ENCODE peak calls at places on chromosomes 16 and 17, in nine cellular contexts. O, R, N, E, H, I, S, X and M are unnamed samples.

GRCh38 chr17:57959929-57960328 is 4.7 kb upstream of the CUEDC1 start:
- DNase-seq in O (no peak), X (no peak), S (no peak), E (no peak), N (peak), R (no peak), I (no peak), H (no peak), M (peak)

GRCh38 chr17:13995856-13996635 is 73.3 kb upstream of the COX10 start:
- DNase-seq in O (no peak), X (no peak), S (no peak), I (no peak), E (no peak), N (no peak), R (no peak), H (no peak), M (no peak)

GRCh38 chr16:88387941-88388627 is 5.3 kb downstream of the ZNF469 start:
- DNase-seq in I (no peak), X (no peak), O (peak), N (no peak), R (no peak), H (no peak), E (peak), S (peak), M (no peak)

GRCh38 chr17:50027639-50028206 is 28.2 kb upstream of the ITGA3 start:
- DNase-seq in N (no peak), R (peak), X (peak), E (peak), S (peak), O (peak), H (peak), I (no peak), M (no peak)

GRCh38 chr16:85607331-85607765 is 5.8 kb upstream of the GSE1 start:
- DNase-seq in E (peak), X (no peak), R (no peak), O (no peak), H (peak), I (no peak), N (no peak), S (no peak), M (no peak)

GRCh38 chr17:8997994-8998628 is 23.2 kb upstream of the NTN1 start:
- DNase-seq in H (peak), O (peak), N (no peak), I (peak), X (no peak), S (peak), E (peak), R (no peak), M (no peak)

GRCh38 chr17:82396601-82397435 is 21.3 kb upstream of the HEXD start:
- DNase-seq in E (no peak), S (no peak), N (no peak), R (no peak), O (no peak), X (no peak), I (no peak), H (no peak), M (no peak)

GRCh38 chr16:49856741-49857330 is 924 bp upstream of the ZNF423 start:
- DNase-seq in H (peak), S (peak), E (peak), N (peak), X (peak), I (no peak), O (peak), R (peak), M (no peak)

GRCh38 chr16:66486773-66487579 is 59.9 kb downstream of the BEAN1 start:
- DNase-seq in N (peak), I (no peak), R (peak), X (no peak), H (peak), E (no peak), S (no peak), O (no peak), M (no peak)

GRCh38 chr16:10835281-10835931 is 16.8 kb upstream of the TVP23A start:
- DNase-seq in R (no peak), I (peak), N (no peak), H (no peak), X (no peak), S (no peak), E (no peak), O (no peak), M (no peak)

GRCh38 chr17:34235389-34236028 is 19.6 kb upstream of the CCL2 start:
- DNase-seq in O (no peak), H (no peak), R (peak), I (no peak), E (peak), X (no peak), S (peak), N (no peak), M (no peak)

GRCh38 chr17:48720263-48721008 is 1.9 kb downstream of the PRAC1 start:
- DNase-seq in O (no peak), E (no peak), N (no peak), I (no peak), R (peak), X (no peak), S (no peak), H (no peak), M (no peak)

GRCh38 chr17:77393867-77394539 is 253.2 kb downstream of the SEC14L1 start:
- DNase-seq in H (no peak), I (no peak), S (no peak), O (no peak), N (no peak), E (no peak), X (no peak), R (no peak), M (no peak)

GRCh38 chr16:28478511-28479180 is 6.5 kb upstream of the NPIPB7 start:
- DNase-seq in I (no peak), E (no peak), X (no peak), R (no peak), H (no peak), S (no peak), O (no peak), N (no peak), M (no peak)

GRCh38 chr17:27578718-27579085 is 52.3 kb upstream of the LGALS9 start:
- DNase-seq in R (no peak), X (no peak), O (no peak), I (peak), N (no peak), S (no peak), E (no peak), H (no peak), M (no peak)

GRCh38 chr17:512926-513325 is 160.3 kb upstream of the RPH3AL start:
- DNase-seq in S (no peak), I (no peak), X (peak), N (no peak), R (peak), O (no peak), E (no peak), H (peak), M (no peak)

GRCh38 chr16:83365166-83365565 is 442.6 kb upstream of the HSBP1 start:
- DNase-seq in E (no peak), H (no peak), N (no peak), R (no peak), O (no peak), X (no peak), S (no peak), I (no peak), M (no peak)

GRCh38 chr16:53905028-53905427 is 201.1 kb downstream of the FTO start:
- DNase-seq in S (no peak), H (no peak), E (no peak), N (no peak), R (no peak), X (no peak), I (no peak), O (no peak), M (no peak)

GRCh38 chr17:63696381-63696961 is 3.5 kb downstream of the LIMD2 start:
- DNase-seq in R (no peak), O (peak), S (peak), N (no peak), X (no peak), H (peak), I (no peak), E (peak), M (no peak)

GRCh38 chr17:278055-279028 is 74.3 kb downstream of the RPH3AL start:
- DNase-seq in N (peak), H (no peak), O (no peak), R (no peak), S (peak), I (no peak), X (peak), E (no peak), M (no peak)

GRCh38 chr16:4544483-4544882 is 5.9 kb upstream of the CDIP1 start:
- DNase-seq in O (no peak), I (no peak), N (no peak), H (no peak), S (no peak), R (no peak), X (no peak), E (no peak), M (no peak)

GRCh38 chr16:31082368-31083045 is 6.2 kb downstream of the PRSS53 start:
- DNase-seq in N (no peak), H (no peak), I (no peak), X (no peak), E (no peak), S (no peak), O (no peak), R (peak), M (no peak)

GRCh38 chr16:85611205-85611454 is 2.0 kb upstream of the GSE1 start:
- DNase-seq in I (no peak), E (no peak), X (peak), N (no peak), S (no peak), H (no peak), O (no peak), R (no peak), M (no peak)

GRCh38 chr16:22788190-22788530 is 25.8 kb upstream of the HS3ST2 start:
- DNase-seq in R (no peak), O (no peak), H (no peak), X (no peak), S (no peak), I (no peak), N (no peak), E (no peak), M (no peak)

GRCh38 chr17:34798581-34798980 is 162.7 kb downstream of the CCT6B start:
- DNase-seq in I (no peak), R (no peak), H (no peak), X (no peak), N (no peak), S (no peak), O (no peak), E (no peak), M (no peak)

GRCh38 chr17:68462381-68463210 is 5.3 kb upstream of the WIPI1 start:
- DNase-seq in H (peak), E (peak), I (peak), X (peak), S (peak), N (no peak), R (peak), O (peak), M (no peak)

GRCh38 chr17:22233382-22233781 is 541.1 kb downstream of the KCNJ18 start:
- DNase-seq in R (no peak), O (no peak), X (no peak), N (no peak), S (no peak), E (no peak), I (no peak), H (no peak), M (no peak)

DNA sequence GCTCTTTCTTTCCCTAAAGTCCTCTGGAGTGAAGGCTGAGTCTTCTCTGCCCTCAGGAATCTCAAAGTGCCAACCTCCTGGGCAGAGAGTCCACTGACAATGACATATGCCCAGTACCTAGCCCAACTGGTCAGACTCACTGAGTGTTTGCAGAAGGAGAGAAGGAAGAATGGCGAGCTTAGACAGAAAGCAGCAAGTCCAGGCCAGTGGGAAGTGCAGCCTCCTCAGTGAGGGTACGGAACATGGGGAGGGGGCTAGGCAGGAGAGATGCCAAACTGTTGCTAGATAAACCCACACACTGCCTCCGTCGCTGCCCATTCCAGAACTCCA is 678 bp downstream of the EXOC7 start:
- DNase-seq in R (no peak), S (no peak), H (no peak), O (no peak), I (no peak), X (no peak), N (no peak), E (no peak), M (no peak)
- TF ChIP-seq EP300 in R (no peak), S (no peak), H (no peak), O (no peak), I (no peak), X (no peak), N (no peak), E (no peak), M (no peak)

DNA sequence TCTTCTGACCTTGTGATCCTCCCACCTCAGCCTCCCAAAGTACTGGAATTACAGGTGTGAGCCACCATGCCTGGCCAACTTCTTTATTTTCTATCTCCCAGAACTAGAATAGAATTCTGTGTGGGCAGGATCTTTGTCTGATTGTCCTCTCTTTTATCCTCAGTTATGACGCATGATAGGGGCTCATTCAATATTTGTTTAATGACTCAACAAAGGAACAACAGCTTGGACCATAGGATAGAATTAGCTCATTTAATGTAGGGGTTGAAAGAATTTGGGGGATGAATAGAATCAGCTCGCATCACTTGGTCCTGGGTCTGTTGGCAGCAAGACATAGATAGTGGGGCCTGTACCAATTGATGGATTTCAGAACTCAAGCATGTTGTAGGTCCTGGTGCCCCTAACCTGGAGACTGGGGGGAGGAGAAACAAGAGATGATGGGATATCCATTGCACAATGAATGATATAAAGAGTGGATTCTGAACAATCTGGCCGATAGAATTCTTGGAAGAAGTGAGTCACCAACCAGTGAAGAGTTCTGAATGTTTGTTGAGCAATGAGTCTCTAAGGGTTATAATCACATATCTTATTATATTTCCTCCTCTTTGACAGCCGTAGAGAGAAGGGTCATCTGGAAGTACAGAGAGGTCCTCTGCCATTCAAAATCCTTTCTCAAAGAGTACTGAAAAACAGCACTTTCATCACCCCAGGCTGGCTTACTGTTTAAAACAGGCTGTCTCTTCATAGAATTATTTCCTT is 250.2 kb downstream of the HS3ST4 start:
- DNase-seq in O (peak), S (no peak), H (no peak), I (no peak), X (no peak), E (no peak), R (no peak), N (no peak), M (no peak)
- TF ChIP-seq EP300 in O (no peak), S (no peak), H (no peak), I (no peak), X (no peak), E (no peak), R (no peak), N (no peak), M (no peak)

DNA sequence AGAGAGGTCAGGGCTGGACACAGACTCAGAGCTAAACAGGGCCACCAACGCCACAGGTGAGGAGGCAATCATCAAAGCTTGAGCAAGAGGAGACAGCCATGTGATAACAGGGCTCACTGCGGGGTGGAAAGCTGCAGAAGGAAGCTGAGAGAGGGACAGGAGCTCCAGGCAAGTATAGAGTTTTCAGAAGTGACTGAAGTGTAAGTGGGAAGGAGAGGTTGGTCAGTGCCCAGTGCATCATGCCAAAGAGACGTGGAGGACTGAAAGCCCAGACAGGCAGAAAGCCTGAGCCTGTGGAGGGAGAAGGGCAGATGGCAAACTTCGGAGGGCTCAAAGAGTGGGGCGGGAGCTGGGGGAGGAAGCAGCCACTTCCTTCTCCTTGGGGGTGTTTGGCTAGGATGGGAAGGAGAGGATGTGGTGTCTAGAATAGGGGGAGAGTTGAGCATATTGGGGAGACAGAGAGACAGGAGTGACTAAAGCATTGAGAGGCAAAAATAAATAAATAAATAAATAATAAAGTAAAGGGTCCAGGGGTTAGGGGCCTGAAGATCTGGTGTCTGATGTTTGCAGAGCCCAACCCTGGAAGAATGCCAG is 2.6 kb downstream of the KIFC3 start:
- DNase-seq in H (peak), I (no peak), E (no peak), N (no peak), O (no peak), S (no peak), R (no peak), X (no peak), M (no peak)
- TF ChIP-seq EP300 in H (no peak), I (no peak), E (no peak), N (no peak), O (no peak), S (no peak), R (no peak), X (no peak), M (no peak)

DNA sequence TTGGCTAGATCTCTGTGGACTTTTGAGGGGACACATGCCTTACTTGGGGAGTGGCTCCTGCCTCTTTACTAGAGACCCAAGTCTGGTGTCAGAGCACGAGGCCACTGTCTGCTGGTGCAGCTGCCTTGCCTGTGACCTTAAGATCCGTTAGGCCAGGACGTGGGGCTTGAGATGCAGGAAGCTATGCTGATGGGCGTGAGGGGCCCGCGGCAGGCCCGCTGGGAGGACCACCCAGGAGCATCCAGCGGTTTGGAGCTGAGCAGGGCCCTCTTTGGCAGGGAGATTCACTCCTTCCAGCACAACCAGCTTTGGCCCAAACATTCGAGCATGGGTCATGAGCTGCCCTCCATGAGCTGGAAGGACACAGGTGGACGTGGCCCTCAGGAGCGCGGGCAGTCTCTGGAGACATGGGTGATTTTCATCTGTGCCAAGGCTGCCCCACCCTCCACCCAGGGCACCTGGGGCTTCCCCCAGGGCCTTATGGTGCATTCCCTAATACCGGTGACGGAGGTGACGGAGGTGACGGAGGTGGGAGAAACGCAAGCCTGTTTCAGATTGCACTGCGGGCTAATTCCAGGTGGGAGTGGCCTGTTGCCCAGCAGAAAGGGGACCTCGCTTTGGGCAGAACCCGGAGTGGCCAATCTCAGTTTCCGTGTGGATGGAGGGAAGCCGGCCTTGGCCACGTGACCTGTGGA is 12.7 kb downstream of the LGALS3BP start:
- DNase-seq in O (no peak), N (no peak), R (no peak), S (no peak), H (no peak), E (no peak), I (no peak), X (no peak), M (no peak)
- TF ChIP-seq EP300 in O (no peak), N (no peak), R (no peak), S (no peak), H (no peak), E (no peak), I (no peak), X (no peak), M (no peak)

GRCh38 chr16:67966549-67967182 is 1.8 kb downstream of the SLC12A4 start:
- DNase-seq in N (no peak), S (peak), X (no peak), R (no peak), E (no peak), O (no peak), I (no peak), H (no peak), M (no peak)
- TF ChIP-seq EP300 in N (no peak), S (no peak), X (no peak), R (no peak), E (no peak), O (no peak), I (no peak), H (no peak), M (no peak)

GRCh38 chr16:70561623-70562022 is 38.0 kb downstream of the SF3B3 start:
- DNase-seq in N (no peak), X (no peak), I (no peak), E (no peak), H (no peak), S (peak), O (no peak), R (no peak), M (no peak)

GRCh38 chr16:70565053-70565452 is 41.4 kb downstream of the SF3B3 start:
- DNase-seq in H (no peak), O (no peak), E (no peak), R (peak), N (no peak), S (no peak), X (no peak), I (no peak), M (no peak)

GRCh38 chr16:70568601-70569217 is 45.1 kb downstream of the SF3B3 start:
- DNase-seq in O (no peak), S (peak), I (no peak), X (no peak), H (no peak), N (no peak), E (no peak), R (no peak), M (no peak)

GRCh38 chr16:70563571-70563970 is 40.0 kb downstream of the SF3B3 start:
- DNase-seq in N (no peak), I (no peak), O (no peak), X (no peak), H (no peak), R (no peak), S (peak), E (no peak), M (no peak)
- TF ChIP-seq EP300 in N (no peak), I (no peak), O (no peak), X (no peak), H (no peak), R (no peak), S (no peak), E (no peak), M (no peak)

GRCh38 chr16:70151391-70151790 is 22.2 kb upstream of the CLEC18C start:
- DNase-seq in E (no peak), N (peak), H (no peak), O (peak), S (no peak), R (no peak), I (no peak), X (no peak), M (no peak)
- TF ChIP-seq EP300 in E (no peak), N (no peak), H (no peak), O (no peak), S (no peak), R (no peak), I (no peak), X (no peak), M (no peak)

GRCh38 chr17:74738051-74738996 is 1.3 kb downstream of the RAB37 start:
- DNase-seq in X (no peak), I (peak), N (no peak), S (peak), R (no peak), O (no peak), E (peak), H (no peak), M (no peak)
- TF ChIP-seq EP300 in X (no peak), I (no peak), N (no peak), S (no peak), R (no peak), O (no peak), E (no peak), H (no peak), M (no peak)